ENCODE peak calls at places on chromosomes 16 and 17, in nine cellular contexts. K is heart left ventricle, N is heart right ventricle, I is tibial nerve, X is MM.1S, H is OCI-LY7, T is body of pancreas, E is transverse colon, C is neural progenitor cell. Y is an unnamed sample.

GRCh38 chr16:67546761-67547422 is 15.4 kb upstream of the CTCF start:
- DNase-seq in E (peak; percentile 90), N (peak; percentile 72), I (peak; percentile 48), C (peak; percentile 86), T (peak; percentile 93), K (peak; percentile 84), H (peak; percentile 90), X (peak; percentile 78), Y (peak; percentile 78)

GRCh38 chr17:57927048-57927723 is 28.0 kb downstream of the CUEDC1 start:
- DNase-seq in X (no peak), T (peak; percentile 55), E (peak; percentile 51), K (no peak), N (no peak), I (peak; percentile 35), H (no peak), C (peak; percentile 94), Y (no peak)

GRCh38 chr17:17820457-17821158 is 16.2 kb downstream of the SREBF1 start:
- DNase-seq in X (no peak), I (no peak), H (no peak), K (no peak), N (no peak), C (no peak), E (no peak), T (no peak), Y (no peak)

GRCh38 chr16:86037999-86038922 is 139.3 kb downstream of the IRF8 start:
- DNase-seq in T (peak; percentile 52), K (no peak), I (no peak), H (no peak), N (no peak), C (no peak), E (peak; percentile 3), X (no peak), Y (no peak)

GRCh38 chr17:16444258-16444886 is 29.0 kb downstream of the TRPV2 start:
- DNase-seq in K (no peak), H (no peak), C (no peak), N (no peak), T (peak; percentile 75), E (no peak), X (no peak), I (no peak), Y (no peak)

GRCh38 chr16:50244504-50245416 is 21.6 kb upstream of the ADCY7 start:
- DNase-seq in H (no peak), T (no peak), K (no peak), C (peak; percentile 42), E (no peak), X (no peak), I (no peak), N (no peak), Y (no peak)

GRCh38 chr17:38749222-38750043 is 1.3 kb upstream of the PCGF2 start:
- DNase-seq in I (peak; percentile 77), E (peak; percentile 84), X (no peak), K (peak; percentile 93), C (peak; percentile 90), T (peak; percentile 82), N (peak; percentile 95), H (no peak), Y (peak; percentile 91)

GRCh38 chr17:45355087-45355486 is 38.3 kb upstream of the MAP3K14 start:
- DNase-seq in N (no peak), E (no peak), X (no peak), C (no peak), H (no peak), K (no peak), I (no peak), T (no peak), Y (no peak)

GRCh38 chr16:85080923-85081498 is 31.3 kb downstream of the CIBAR2 start:
- DNase-seq in N (no peak), E (no peak), I (no peak), T (no peak), K (peak; percentile 12), X (no peak), H (no peak), C (peak; percentile 78), Y (no peak)

GRCh38 chr16:1019934-1020305 is 38.4 kb downstream of the SOX8 start:
- DNase-seq in I (no peak), H (no peak), C (no peak), T (no peak), X (no peak), N (no peak), K (no peak), E (no peak), Y (no peak)

GRCh38 chr17:63542942-63543821 is 7.1 kb upstream of the DCAF7 start:
- DNase-seq in T (peak; percentile 75), I (no peak), C (no peak), N (no peak), K (no peak), X (no peak), H (no peak), E (peak; percentile 32), Y (no peak)

GRCh38 chr17:4426499-4427208 is 7.1 kb upstream of the SPNS3 start:
- DNase-seq in E (no peak), C (no peak), N (no peak), I (no peak), K (peak; percentile 17), X (no peak), T (no peak), H (peak; percentile 34), Y (no peak)

GRCh38 chr17:1331708-1332107 is 52.2 kb downstream of the TRARG1 start:
- DNase-seq in I (no peak), K (no peak), N (peak; percentile 52), T (no peak), E (no peak), C (no peak), X (no peak), H (no peak), Y (no peak)

GRCh38 chr17:46865100-46865499 is 13.7 kb downstream of the WNT9B start:
- DNase-seq in E (no peak), T (no peak), N (no peak), I (no peak), X (no peak), K (no peak), C (no peak), H (peak; percentile 16), Y (no peak)

GRCh38 chr16:85518398-85519049 is 94.6 kb upstream of the GSE1 start:
- DNase-seq in K (no peak), H (no peak), I (no peak), T (no peak), E (no peak), C (no peak), X (no peak), N (no peak), Y (no peak)

GRCh38 chr16:57472665-57473060 is 10.2 kb downstream of the POLR2C start:
- DNase-seq in T (no peak), C (no peak), X (no peak), H (no peak), E (no peak), N (no peak), K (no peak), I (no peak), Y (no peak)

GRCh38 chr16:79519448-79519847 is 81.1 kb downstream of the MAF start:
- DNase-seq in E (peak; percentile 30), N (no peak), H (no peak), K (peak; percentile 78), X (peak; percentile 82), T (peak; percentile 41), I (no peak), C (no peak), Y (peak; percentile 59)

GRCh38 chr17:16943032-16943352 is 28.9 kb downstream of the TNFRSF13B start:
- DNase-seq in T (no peak), C (no peak), N (no peak), I (no peak), H (no peak), K (no peak), X (no peak), E (no peak), Y (no peak)

GRCh38 chr17:81999587-81999974 is 22.2 kb downstream of the ASPSCR1 start:
- DNase-seq in N (no peak), E (no peak), K (no peak), H (no peak), X (no peak), T (no peak), C (no peak), I (no peak), Y (no peak)
- H3K27ac ChIP-seq in N (no peak overlapping the region), E (no peak overlapping the region), K (no peak overlapping the region), H (no peak overlapping the region), X (no peak overlapping the region), T (no peak overlapping the region), C (no peak overlapping the region), I (no peak overlapping the region), Y (no peak overlapping the region)

GRCh38 chr16:2766430-2767139 is 10.5 kb downstream of the ELOB start:
- DNase-seq in C (no peak), X (no peak), I (no peak), N (no peak), K (peak; percentile 51), T (no peak), E (no peak), H (no peak), Y (no peak)

GRCh38 chr16:2768403-2769089 is 8.5 kb downstream of the ELOB start:
- DNase-seq in X (no peak), K (peak; percentile 54), H (no peak), E (no peak), I (peak; percentile 66), C (no peak), T (no peak), N (no peak), Y (no peak)

GRCh38 chr16:2769100-2769529 is 8.0 kb downstream of the ELOB start:
- DNase-seq in T (no peak), I (no peak), E (no peak), N (no peak), C (no peak), K (peak; percentile 42), H (no peak), X (no peak), Y (peak; percentile 58)

GRCh38 chr16:2767140-2767731 is 9.8 kb downstream of the ELOB start:
- DNase-seq in K (peak; percentile 64), T (peak; percentile 40), N (no peak), H (no peak), E (no peak), I (no peak), X (no peak), C (no peak), Y (no peak)

DNA sequence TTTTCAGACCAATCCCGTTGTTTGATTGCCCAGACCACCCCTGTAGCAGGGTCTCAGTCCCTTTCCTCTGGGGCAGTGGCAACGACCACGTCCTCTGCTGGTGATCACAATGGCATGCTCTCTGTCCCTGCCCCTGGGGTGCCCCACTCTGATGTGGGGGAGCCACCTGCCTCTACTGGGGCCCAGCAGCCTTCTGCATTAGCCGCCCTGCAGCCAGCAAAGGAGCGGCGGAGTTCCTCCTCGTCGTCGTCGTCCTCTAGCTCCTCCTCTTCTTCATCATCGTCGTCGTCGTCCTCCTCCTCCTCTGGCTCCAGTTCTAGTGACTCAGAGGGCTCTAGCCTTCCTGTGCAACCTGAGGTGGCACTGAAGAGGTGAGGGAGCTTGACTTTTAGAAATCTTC is 9.2 kb downstream of the ELOB start:
- DNase-seq in C (no peak), N (no peak), H (no peak), T (no peak), I (no peak), E (no peak), X (no peak), K (peak; percentile 48), Y (no peak)
- TF ChIP-seq CTCF in C (no peak), N (no peak), H (no peak), T (no peak), I (no peak), E (no peak), X (no peak), K (no peak), Y (no peak)

GRCh38 chr17:8243827-8244226 is 4.0 kb downstream of the CTC1 start:
- DNase-seq in N (no peak), H (no peak), C (no peak), E (no peak), K (no peak), I (no peak), X (no peak), T (no peak), Y (no peak)
- H3K4me1 ChIP-seq in N (peaks cover 9% of the 10 kb centered on the region), H (peaks cover 34% of the 10 kb centered on the region), C (no peaks in the 10 kb centered on the region), E (peaks cover 4% of the 10 kb centered on the region), K (peaks cover 18% of the 10 kb centered on the region), I (peaks cover 10% of the 10 kb centered on the region), X (peaks cover 10% of the 10 kb centered on the region), T (peaks cover 6% of the 10 kb centered on the region), Y (peaks cover 3% of the 10 kb centered on the region)

GRCh38 chr17:78974635-78975591 is 4.8 kb downstream of the LGALS3BP start:
- DNase-seq in I (peak; percentile 72), C (no peak), X (no peak), E (peak; percentile 76), H (peak; percentile 78), N (peak; percentile 54), T (peak; percentile 83), K (no peak), Y (peak; percentile 85)
- H3K27ac ChIP-seq in I (peak overlapping the region; percentile 73), C (no peak overlapping the region), X (no peak overlapping the region), E (peak overlapping the region; percentile 86), H (peak overlapping the region; percentile 32), N (no peak overlapping the region), T (peak overlapping the region; percentile 77), K (no peak overlapping the region), Y (peak overlapping the region; percentile 60)